ENCODE peak calls at places on chromosomes 1 and 21, in nine cellular contexts. V is lower lobe of right lung, I is heart left ventricle, Q is AG04450, W is fibroblast of the aortic adventitia, E is psoas muscle, S is endothelial cell of umbilical vein, G is GM06990, C is HL-60. R is an unnamed sample.

GRCh38 chr1:36199934-36200741 is 24.1 kb upstream of the THRAP3 start:
- DNase-seq in V (no peak), I (no peak), Q (no peak), W (peak), E (no peak), S (no peak), G (no peak), C (no peak), R (no peak)

GRCh38 chr21:38769253-38769780 is 36.4 kb upstream of the ETS2 start:
- DNase-seq in V (no peak), I (no peak), Q (peak), W (peak), E (no peak), S (no peak), G (no peak), C (no peak), R (peak)

GRCh38 chr1:96306809-96307208 is 414.8 kb upstream of the PTBP2 start:
- DNase-seq in V (no peak), I (no peak), Q (peak), W (peak), E (no peak), S (no peak), G (no peak), C (no peak), R (peak)

GRCh38 chr1:151131832-151132675 is 14.4 kb downstream of the SEMA6C start:
- DNase-seq in V (no peak), I (no peak), Q (no peak), W (no peak), E (peak), S (no peak), G (no peak), C (no peak), R (no peak)

GRCh38 chr21:44551290-44552015 is at the start of gene KRTAP10-2:
- DNase-seq in V (peak), I (no peak), Q (no peak), W (no peak), E (no peak), S (no peak), G (no peak), C (no peak), R (no peak)

GRCh38 chr21:32807717-32808380 is 36.3 kb upstream of the PAXBP1 start:
- DNase-seq in V (no peak), I (no peak), Q (no peak), W (peak), E (no peak), S (no peak), G (no peak), C (no peak), R (peak)

GRCh38 chr21:43333301-43334062 is 93.4 kb downstream of the SIK1 start:
- DNase-seq in V (peak), I (peak), Q (peak), W (peak), E (peak), S (peak), G (no peak), C (no peak), R (peak)

GRCh38 chr1:204150702-204151561 is 912 bp downstream of the ETNK2 start:
- DNase-seq in V (peak), I (no peak), Q (no peak), W (no peak), E (peak), S (no peak), G (no peak), C (no peak), R (no peak)

GRCh38 chr1:185317886-185318310 is 855 bp upstream of the IVNS1ABP start:
- DNase-seq in V (no peak), I (peak), Q (no peak), W (no peak), E (peak), S (no peak), G (no peak), C (no peak), R (no peak)

GRCh38 chr21:37799193-37800121 is 116.8 kb downstream of the KCNJ6 start:
- DNase-seq in V (no peak), I (no peak), Q (no peak), W (no peak), E (no peak), S (no peak), G (no peak), C (no peak), R (no peak)

GRCh38 chr1:213123532-213123931 is 72.5 kb downstream of the RPS6KC1 start:
- DNase-seq in V (no peak), I (no peak), Q (peak), W (peak), E (no peak), S (peak), G (no peak), C (no peak), R (no peak)

GRCh38 chr1:199182151-199182843 is 543.5 kb downstream of the PTPRC start:
- DNase-seq in V (no peak), I (no peak), Q (no peak), W (peak), E (no peak), S (no peak), G (no peak), C (peak), R (no peak)

GRCh38 chr1:15384301-15384901 is 25.3 kb upstream of the EFHD2 start:
- DNase-seq in V (no peak), I (no peak), Q (no peak), W (peak), E (no peak), S (no peak), G (peak), C (no peak), R (no peak)

GRCh38 chr21:33063365-33063883 is 6.5 kb upstream of the OLIG1 start:
- DNase-seq in V (no peak), I (no peak), Q (no peak), W (no peak), E (no peak), S (no peak), G (no peak), C (no peak), R (no peak)

GRCh38 chr21:29175408-29176147 is 45.1 kb downstream of the MAP3K7CL start:
- DNase-seq in V (no peak), I (no peak), Q (no peak), W (peak), E (no peak), S (peak), G (no peak), C (no peak), R (no peak)

GRCh38 chr21:32844653-32845443 is 73.3 kb upstream of the PAXBP1 start:
- DNase-seq in V (no peak), I (no peak), Q (no peak), W (peak), E (no peak), S (no peak), G (no peak), C (peak), R (peak)

GRCh38 chr1:26044971-26045711 is 777 bp downstream of the SLC30A2 start:
- DNase-seq in V (no peak), I (peak), Q (no peak), W (no peak), E (peak), S (no peak), G (no peak), C (no peak), R (no peak)
- H3K4me3 ChIP-seq in V (no peak), I (no peak), Q (no peak), W (no peak), E (peak), S (no peak), G (no peak), C (no peak), R (no peak)

GRCh38 chr1:40197656-40198055 is 36.5 kb downstream of the RLF start:
- DNase-seq in V (no peak), I (no peak), Q (no peak), W (no peak), E (no peak), S (no peak), G (no peak), C (no peak), R (no peak)
- TF ChIP-seq CTCF in V (no peak), I (no peak), Q (peak), W (no peak), E (no peak), S (no peak), G (peak), C (no peak), R (no peak)

GRCh38 chr1:181398544-181398943 is 84.8 kb upstream of the CACNA1E start:
- DNase-seq in V (no peak), I (no peak), Q (no peak), W (no peak), E (no peak), S (no peak), G (peak), C (no peak), R (no peak)

GRCh38 chr1:181396171-181396670 is 87.1 kb upstream of the CACNA1E start:
- DNase-seq in V (no peak), I (no peak), Q (no peak), W (no peak), E (no peak), S (no peak), G (no peak), C (no peak), R (no peak)

GRCh38 chr1:181394766-181395165 is 88.6 kb upstream of the CACNA1E start:
- DNase-seq in V (no peak), I (no peak), Q (no peak), W (no peak), E (no peak), S (no peak), G (no peak), C (no peak), R (no peak)

GRCh38 chr1:181396811-181397210 is 86.5 kb upstream of the CACNA1E start:
- DNase-seq in V (no peak), I (no peak), Q (no peak), W (no peak), E (no peak), S (no peak), G (no peak), C (no peak), R (no peak)

GRCh38 chr1:181397841-181398240 is 85.5 kb upstream of the CACNA1E start:
- DNase-seq in V (no peak), I (no peak), Q (no peak), W (no peak), E (no peak), S (no peak), G (peak), C (no peak), R (no peak)
- H3K4me3 ChIP-seq in V (no peak), I (no peak), Q (no peak), W (no peak), E (no peak), S (no peak), G (no peak), C (no peak), R (no peak)

DNA sequence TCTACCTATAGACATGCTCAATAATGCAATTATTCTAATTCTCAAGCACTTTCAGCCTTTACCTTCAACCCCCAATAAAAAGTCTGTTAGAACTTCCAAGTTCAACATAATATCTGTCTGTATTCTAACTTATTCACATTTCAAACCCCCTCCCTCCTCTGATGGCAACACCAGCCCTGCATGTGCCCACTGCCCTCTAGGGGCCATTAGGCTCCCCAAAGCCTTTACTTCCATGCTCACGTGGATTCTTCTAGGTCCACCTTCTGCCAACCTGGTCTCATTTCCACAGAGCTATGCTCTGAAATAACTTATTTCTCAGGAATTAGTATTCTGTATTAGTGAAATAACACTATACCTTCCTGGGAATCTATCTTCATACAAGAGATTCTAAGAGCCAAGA is 22.2 kb upstream of the KPRP start:
- DNase-seq in V (no peak), I (no peak), Q (no peak), W (no peak), E (no peak), S (no peak), G (no peak), C (no peak), R (no peak)
- TF ChIP-seq CTCF in V (no peak), I (no peak), Q (no peak), W (no peak), E (no peak), S (no peak), G (peak), C (peak), R (no peak)

R was measured in AG04449.